ENCODE peak calls at places on chromosomes 12 and 14, in seven cellular contexts. E is fibroblast of mammary gland, U is cardiac muscle cell, J is WERI-Rb-1, P is neural progenitor cell, C is upper lobe of right lung, S is IMR-90. X is an unnamed sample.

GRCh38 chr14:59464651-59465569 is at the start of gene GPR135:
- DNase-seq in S (peak), U (peak), C (peak), E (peak), J (peak), P (peak), X (peak)

GRCh38 chr12:115956674-115957073 is 320.8 kb downstream of the MED13L start:
- DNase-seq in S (no peak), C (no peak), J (no peak), U (no peak), P (no peak), E (no peak), X (no peak)

GRCh38 chr14:61585598-61586538 is 109.4 kb upstream of the HIF1A start:
- DNase-seq in J (no peak), E (peak), P (no peak), S (peak), C (no peak), U (no peak), X (peak)

GRCh38 chr12:104072099-104072498 is 7.8 kb downstream of the HCFC2 start:
- DNase-seq in C (no peak), P (no peak), E (no peak), J (no peak), U (no peak), S (peak), X (peak)

GRCh38 chr12:46110220-46110700 is 119.9 kb upstream of the SCAF11 start:
- DNase-seq in P (no peak), J (no peak), U (no peak), S (no peak), E (no peak), C (no peak), X (no peak)

GRCh38 chr14:37586783-37587428 is 8.1 kb downstream of the FOXA1 start:
- DNase-seq in C (no peak), S (no peak), U (no peak), J (no peak), E (no peak), P (no peak), X (no peak)

GRCh38 chr12:92899388-92900001 is 29.6 kb downstream of the EEA1 start:
- DNase-seq in P (peak), S (peak), U (no peak), C (no peak), E (peak), J (no peak), X (peak)

GRCh38 chr12:98587084-98587483 is 6.4 kb upstream of the SLC25A3 start:
- DNase-seq in U (no peak), J (no peak), C (no peak), E (no peak), P (no peak), S (no peak), X (no peak)

GRCh38 chr12:95701722-95702418 is 88.7 kb downstream of the NTN4 start:
- DNase-seq in J (no peak), E (no peak), C (no peak), U (no peak), S (no peak), P (no peak), X (no peak)

GRCh38 chr12:107515446-107515958 is 170.1 kb upstream of the PWP1 start:
- DNase-seq in P (no peak), U (no peak), E (peak), S (peak), C (no peak), J (no peak), X (peak)

GRCh38 chr14:61584258-61584657 is 111.1 kb upstream of the HIF1A start:
- DNase-seq in S (peak), P (no peak), U (peak), E (peak), C (no peak), J (no peak), X (peak)

GRCh38 chr12:57735198-57735855 is 3.2 kb downstream of the AGAP2 start:
- DNase-seq in E (no peak), P (peak), C (no peak), U (no peak), J (no peak), S (no peak), X (no peak)

GRCh38 chr14:33848706-33849454 is 102.0 kb downstream of the EGLN3 start:
- DNase-seq in P (peak), E (peak), C (no peak), J (peak), S (peak), U (peak), X (peak)

GRCh38 chr14:100536721-100537700 is 50.2 kb downstream of the BEGAIN start:
- DNase-seq in P (no peak), S (no peak), U (no peak), E (no peak), C (peak), J (peak), X (no peak)

GRCh38 chr14:101962503-101962874 is 1.9 kb upstream of the DYNC1H1 start:
- DNase-seq in E (peak), J (peak), C (peak), U (no peak), P (no peak), S (peak), X (peak)

GRCh38 chr12:112540021-112540420 is 121.3 kb downstream of the PTPN11 start:
- DNase-seq in U (no peak), C (no peak), J (no peak), P (no peak), E (no peak), S (no peak), X (no peak)

GRCh38 chr12:58106185-58106584 is 164.8 kb downstream of the ATP23 start:
- DNase-seq in S (no peak), E (no peak), J (no peak), P (no peak), C (no peak), U (no peak), X (no peak)

GRCh38 chr14:81435578-81436295 is 35.6 kb upstream of the STON2 start:
- DNase-seq in U (peak), C (peak), S (peak), J (peak), P (peak), E (no peak), X (peak)

GRCh38 chr14:30349515-30349914 is 209.4 kb upstream of the G2E3 start:
- DNase-seq in P (no peak), C (no peak), J (no peak), S (no peak), E (no peak), U (peak), X (no peak)

GRCh38 chr12:103840399-103840880 is 594 bp downstream of the NT5DC3 start:
- DNase-seq in E (peak), S (peak), U (no peak), P (no peak), J (no peak), C (peak), X (no peak)

GRCh38 chr14:23446291-23446851 is 10.9 kb upstream of the MYH7 start:
- DNase-seq in C (no peak), U (peak), J (peak), E (no peak), S (no peak), P (no peak), X (no peak)

GRCh38 chr12:69563166-69563762 is 22.0 kb upstream of the CCT2 start:
- DNase-seq in S (no peak), U (no peak), E (no peak), C (no peak), J (no peak), P (peak), X (no peak)

GRCh38 chr12:77231548-77231947 is 166.2 kb upstream of the E2F7 start:
- DNase-seq in S (peak), J (no peak), E (peak), P (no peak), U (no peak), C (peak), X (peak)

GRCh38 chr12:73486256-73486655 is 1051.4 kb upstream of the ATXN7L3B start:
- DNase-seq in J (no peak), S (no peak), E (no peak), U (no peak), P (no peak), C (no peak), X (no peak)

GRCh38 chr12:27064397-27065342 is 17.7 kb downstream of the C12orf71 start:
- DNase-seq in C (no peak), P (no peak), J (peak), S (no peak), E (no peak), U (no peak), X (no peak)

GRCh38 chr12:128852885-128853284 is 393 bp upstream of the GLT1D1 start:
- DNase-seq in E (no peak), P (no peak), S (no peak), U (no peak), J (no peak), C (no peak), X (no peak)
- H3K4me3 ChIP-seq in E (no peak), P (peak), S (no peak), U (no peak), J (no peak), C (no peak), X (no peak)

DNA sequence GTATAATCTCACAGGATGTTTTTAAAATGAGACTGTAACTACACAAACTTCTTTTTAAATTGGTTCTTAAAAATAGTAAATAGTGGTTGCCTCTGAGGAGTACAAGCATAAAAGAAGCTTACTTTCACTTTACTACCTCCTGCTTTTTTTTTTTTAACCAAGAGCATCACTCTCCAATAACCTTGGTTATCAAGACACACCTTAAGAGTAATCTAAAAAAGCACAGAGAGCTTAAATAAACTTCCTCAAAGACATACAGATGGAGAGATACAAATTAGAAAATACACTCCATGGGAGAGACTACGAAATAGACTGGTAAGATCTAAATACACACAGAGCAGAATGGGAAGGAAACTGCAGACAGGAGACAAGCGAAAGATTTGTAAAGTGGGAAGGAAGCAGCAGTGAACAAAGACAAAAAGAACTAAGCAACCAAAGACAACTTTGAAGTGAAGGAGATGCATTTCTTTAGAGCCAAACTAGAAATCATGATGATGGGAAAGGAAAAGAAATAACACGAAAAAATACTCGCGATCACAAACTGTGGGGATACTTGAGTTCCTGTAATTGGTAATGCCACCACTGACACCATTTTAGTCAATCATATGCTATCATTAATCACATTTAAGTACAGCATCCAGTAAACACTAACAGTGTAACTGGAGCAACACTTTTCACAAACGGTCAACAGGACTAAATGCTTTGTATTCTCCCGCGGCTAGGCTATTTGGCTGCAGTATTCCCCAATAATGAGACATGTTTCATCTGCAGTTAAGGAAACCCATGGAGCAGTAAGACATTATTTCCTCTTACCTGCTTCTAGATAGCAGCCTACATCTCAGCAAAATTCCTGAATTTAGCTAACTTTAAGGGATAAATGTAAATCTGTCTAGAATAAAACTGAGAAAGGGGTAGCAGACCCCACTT is 8.2 kb downstream of the SINHCAF start:
- DNase-seq in U (no peak), E (no peak), C (no peak), S (no peak), P (peak), J (no peak), X (peak)
- H3K4me3 ChIP-seq in U (peak), E (peak), C (peak), S (peak), P (peak), J (no peak), X (peak)

GRCh38 chr12:9118161-9118560 is 2.4 kb upstream of the A2M start:
- DNase-seq in S (no peak), C (no peak), J (no peak), P (no peak), E (peak), U (no peak), X (no peak)
- H3K4me3 ChIP-seq in S (no peak), C (no peak), J (no peak), P (no peak), E (no peak), U (no peak), X (no peak)

GRCh38 chr12:123054371-123054770 is 73.9 kb downstream of the ARL6IP4 start:
- DNase-seq in C (no peak), E (no peak), U (no peak), S (no peak), J (no peak), P (no peak), X (no peak)
- H3K4me3 ChIP-seq in C (no peak), E (no peak), U (no peak), S (no peak), J (no peak), P (no peak), X (no peak)

GRCh38 chr14:68306934-68307758 is 485.7 kb downstream of the ZFP36L1 start:
- DNase-seq in U (no peak), P (no peak), E (peak), S (peak), C (no peak), J (no peak), X (no peak)
- H3K4me3 ChIP-seq in U (no peak), P (no peak), E (no peak), S (no peak), C (no peak), J (no peak), X (no peak)

GRCh38 chr14:57820581-57820980 is 45.3 kb downstream of the SLC35F4 start:
- DNase-seq in U (no peak), J (no peak), S (no peak), E (no peak), P (no peak), C (no peak), X (no peak)
- H3K4me3 ChIP-seq in U (no peak), J (no peak), S (no peak), E (no peak), P (no peak), C (no peak), X (no peak)

DNA sequence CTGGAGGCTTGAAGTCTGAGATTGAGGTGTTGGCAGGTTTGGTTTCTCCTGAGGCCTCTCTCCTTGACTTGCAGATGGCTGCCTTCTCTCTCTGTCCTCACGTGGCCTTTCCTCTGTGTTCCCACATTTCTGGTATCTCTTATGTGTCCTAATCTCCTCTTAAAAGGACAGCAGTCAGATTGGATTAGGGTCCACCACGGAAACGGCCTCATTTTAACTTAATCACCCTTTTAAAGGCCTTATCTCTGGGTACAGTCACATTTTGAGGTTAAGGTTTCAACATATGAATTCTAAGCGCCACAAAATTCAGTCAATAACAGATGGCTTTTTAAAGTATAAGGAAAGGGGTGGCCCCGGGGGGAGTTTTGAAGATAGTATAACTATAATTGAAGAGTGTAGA is 33.5 kb downstream of the UNC79 start:
- DNase-seq in U (no peak), J (peak), C (no peak), E (no peak), S (no peak), P (no peak), X (no peak)
- H3K4me3 ChIP-seq in U (no peak), J (no peak), C (no peak), E (no peak), S (no peak), P (no peak), X (no peak)

GRCh38 chr12:40010899-40011774 is 94.7 kb downstream of the SLC2A13 start:
- DNase-seq in P (peak), C (no peak), S (peak), J (peak), U (peak), E (peak), X (peak)

GRCh38 chr12:40012709-40013108 is 93.2 kb downstream of the SLC2A13 start:
- DNase-seq in J (no peak), U (no peak), E (no peak), C (no peak), S (peak), P (no peak), X (no peak)

GRCh38 chr12:40013292-40013691 is 92.6 kb downstream of the SLC2A13 start:
- DNase-seq in J (no peak), E (no peak), C (no peak), P (no peak), S (no peak), U (no peak), X (no peak)

GRCh38 chr12:40013847-40014246 is 92.0 kb downstream of the SLC2A13 start:
- DNase-seq in P (no peak), S (no peak), J (no peak), E (no peak), U (no peak), C (no peak), X (no peak)

GRCh38 chr12:40011775-40012129 is 94.1 kb downstream of the SLC2A13 start:
- DNase-seq in P (no peak), U (no peak), E (no peak), J (no peak), S (no peak), C (no peak), X (no peak)
- H3K4me3 ChIP-seq in P (no peak), U (no peak), E (no peak), J (no peak), S (no peak), C (peak), X (no peak)

DNA sequence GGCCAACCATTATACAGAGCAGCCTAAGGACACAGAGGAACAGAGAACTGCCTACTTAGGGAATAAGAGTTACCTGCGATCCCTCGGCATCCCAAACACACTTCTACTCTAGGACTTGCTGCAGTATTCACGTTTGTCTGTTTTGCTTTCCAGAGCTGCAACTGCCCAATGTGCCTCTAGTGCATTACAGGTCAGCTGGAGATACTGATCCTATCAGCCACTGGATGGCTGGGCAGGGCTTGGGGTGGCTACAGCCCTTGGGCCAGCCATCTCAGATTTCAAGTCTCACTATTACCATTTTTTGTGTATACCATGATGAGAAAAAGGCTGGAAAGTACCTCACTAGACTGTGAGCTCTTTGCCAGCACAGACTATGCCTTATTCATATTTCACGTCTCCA is 4.6 kb downstream of the ARF3 start:
- DNase-seq in C (no peak), U (no peak), P (no peak), S (no peak), J (no peak), E (no peak), X (no peak)
- H3K4me3 ChIP-seq in C (no peak), U (no peak), P (no peak), S (no peak), J (no peak), E (no peak), X (no peak)

GRCh38 chr12:6824085-6824800 is 2.6 kb downstream of the GPR162 start:
- DNase-seq in E (no peak), J (no peak), P (no peak), C (no peak), U (no peak), S (no peak), X (no peak)

GRCh38 chr12:6823161-6824084 is 1.8 kb downstream of the GPR162 start:
- DNase-seq in J (peak), P (no peak), C (no peak), U (no peak), E (no peak), S (no peak), X (no peak)

GRCh38 chr12:6825398-6826124 is 2.6 kb upstream of the P3H3 start:
- DNase-seq in C (peak), E (peak), J (peak), S (peak), P (peak), U (peak), X (peak)

GRCh38 chr12:6826125-6826733 is 2.0 kb upstream of the P3H3 start:
- DNase-seq in C (no peak), U (no peak), S (no peak), J (no peak), P (no peak), E (no peak), X (no peak)

DNA sequence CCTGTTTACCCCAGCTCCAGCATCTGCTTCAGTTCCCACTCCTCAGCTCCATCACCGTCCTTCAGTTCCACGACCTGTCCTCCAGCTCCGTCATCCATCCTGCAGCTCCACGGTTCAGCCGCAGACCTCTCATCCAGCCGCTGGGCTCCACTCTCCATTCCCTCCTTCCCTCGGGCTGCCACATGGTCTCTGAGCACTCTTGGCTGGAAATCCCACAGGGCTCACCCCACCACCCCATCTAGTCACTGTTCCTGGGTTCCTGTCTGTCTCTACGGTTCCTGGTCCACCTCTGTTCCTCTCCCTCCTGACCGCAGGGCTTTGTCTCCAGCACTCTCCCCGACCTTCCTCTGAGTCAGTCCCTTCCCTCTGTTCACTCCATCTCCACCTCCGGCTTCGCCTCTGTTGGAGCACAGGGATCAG is 3.2 kb upstream of the P3H3 start:
- DNase-seq in C (no peak), P (no peak), E (peak), U (no peak), J (no peak), S (peak), X (peak)
- H3K4me3 ChIP-seq in C (no peak), P (no peak), E (peak), U (no peak), J (no peak), S (no peak), X (no peak)